ENCODE peak calls at places on chromosomes 7 and 10, in five cellular contexts. One of them, this sample, is unnamed.

GRCh38 chr7:2729893-2730716 is 42.1 kb downstream of the AMZ1 start:
- DNase-seq in H1: no peak
- DNase-seq in suprapubic skin: peak; percentile 72
- DNase-seq in thyroid gland: peak; percentile 28
- DNase-seq in adrenal gland: no peak
- DNase-seq in this sample: peak; percentile 24

GRCh38 chr7:69953319-69954067 is 355.2 kb downstream of the AUTS2 start:
- DNase-seq in thyroid gland: no peak
- DNase-seq in adrenal gland: no peak
- DNase-seq in H1: no peak
- DNase-seq in suprapubic skin: no peak
- DNase-seq in this sample: no peak

GRCh38 chr10:120505056-120505455 is 48.0 kb downstream of the PLPP4 start:
- DNase-seq in suprapubic skin: no peak
- DNase-seq in adrenal gland: no peak
- DNase-seq in thyroid gland: no peak
- DNase-seq in H1: no peak
- DNase-seq in this sample: no peak

GRCh38 chr7:91047636-91048035 is 216.6 kb upstream of the FZD1 start:
- DNase-seq in adrenal gland: no peak
- DNase-seq in thyroid gland: peak; percentile 55
- DNase-seq in suprapubic skin: no peak
- DNase-seq in H1: no peak
- DNase-seq in this sample: no peak

GRCh38 chr10:132749428-132749780 is 36.5 kb downstream of the NKX6-2 start:
- DNase-seq in H1: no peak
- DNase-seq in adrenal gland: no peak
- DNase-seq in suprapubic skin: no peak
- DNase-seq in thyroid gland: no peak
- DNase-seq in this sample: no peak

GRCh38 chr7:26202019-26202985 is 757 bp downstream of the CBX3 start:
- DNase-seq in suprapubic skin: no peak
- DNase-seq in H1: no peak
- DNase-seq in adrenal gland: peak; percentile 48
- DNase-seq in thyroid gland: peak; percentile 54
- DNase-seq in this sample: peak; percentile 38

GRCh38 chr10:46547881-46548780 is 8.3 kb downstream of the GPRIN2 start:
- DNase-seq in suprapubic skin: peak; percentile 80
- DNase-seq in adrenal gland: peak; percentile 13
- DNase-seq in H1: no peak
- DNase-seq in thyroid gland: no peak
- DNase-seq in this sample: peak; percentile 31

GRCh38 chr7:45421096-45421495 is 153.1 kb upstream of the ADCY1 start:
- DNase-seq in adrenal gland: no peak
- DNase-seq in H1: no peak
- DNase-seq in thyroid gland: no peak
- DNase-seq in suprapubic skin: no peak
- DNase-seq in this sample: no peak

GRCh38 chr7:43205171-43205795 is 92.8 kb downstream of the HECW1 start:
- DNase-seq in H1: no peak
- DNase-seq in suprapubic skin: no peak
- DNase-seq in adrenal gland: no peak
- DNase-seq in thyroid gland: peak; percentile 70
- DNase-seq in this sample: no peak

GRCh38 chr10:77456414-77456813 is 181.2 kb downstream of the KCNMA1 start:
- DNase-seq in H1: no peak
- DNase-seq in adrenal gland: no peak
- DNase-seq in suprapubic skin: no peak
- DNase-seq in thyroid gland: no peak
- DNase-seq in this sample: peak; percentile 32

GRCh38 chr7:93044147-93044810 is 73.5 kb downstream of the SAMD9 start:
- DNase-seq in suprapubic skin: no peak
- DNase-seq in thyroid gland: no peak
- DNase-seq in H1: peak; percentile 58
- DNase-seq in adrenal gland: no peak
- DNase-seq in this sample: no peak

GRCh38 chr7:98539865-98540264 is 77.2 kb upstream of the NPTX2 start:
- DNase-seq in H1: no peak
- DNase-seq in suprapubic skin: no peak
- DNase-seq in adrenal gland: no peak
- DNase-seq in thyroid gland: no peak
- DNase-seq in this sample: no peak
- TF ChIP-seq CTCF in H1: peak; percentile 28
- TF ChIP-seq CTCF in suprapubic skin: no peak
- TF ChIP-seq CTCF in adrenal gland: no peak
- TF ChIP-seq CTCF in thyroid gland: no peak
- TF ChIP-seq CTCF in this sample: no peak

DNA sequence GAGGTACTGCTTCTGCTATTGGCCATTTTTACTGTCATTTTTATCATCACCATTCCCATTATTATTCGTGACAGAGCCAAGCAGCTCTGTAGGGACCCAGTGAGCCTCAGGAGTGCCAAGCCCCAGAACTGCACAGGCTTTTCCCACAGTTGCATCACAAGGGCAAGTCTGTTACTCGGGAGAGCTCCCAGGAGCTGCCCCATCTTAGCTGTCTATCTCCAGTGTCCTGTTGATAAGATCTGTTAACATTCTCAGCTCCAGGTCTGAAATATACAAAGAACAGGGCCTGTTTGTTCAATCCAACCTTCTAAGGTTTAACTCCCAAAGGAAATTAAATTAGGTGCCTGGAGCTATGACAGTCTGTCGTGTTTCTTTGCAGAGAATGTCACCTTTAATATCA is 20.2 kb upstream of the TRIM8 start:
- DNase-seq in H1: no peak
- DNase-seq in adrenal gland: peak; percentile 9
- DNase-seq in thyroid gland: no peak
- DNase-seq in suprapubic skin: no peak
- DNase-seq in this sample: no peak
- H3K4me1 ChIP-seq in H1: peaks cover 26% of the 10 kb centered on the region
- H3K4me1 ChIP-seq in adrenal gland: peaks cover 52% of the 10 kb centered on the region
- H3K4me1 ChIP-seq in thyroid gland: peaks cover 74% of the 10 kb centered on the region
- H3K4me1 ChIP-seq in suprapubic skin: peaks cover 74% of the 10 kb centered on the region
- H3K4me1 ChIP-seq in this sample: peaks cover 84% of the 10 kb centered on the region

GRCh38 chr7:155640629-155641028 is 3.8 kb upstream of the RBM33 start:
- DNase-seq in thyroid gland: no peak
- DNase-seq in adrenal gland: no peak
- DNase-seq in suprapubic skin: no peak
- DNase-seq in H1: no peak
- DNase-seq in this sample: no peak
- TF ChIP-seq POLR2A in thyroid gland: no peak
- TF ChIP-seq POLR2A in adrenal gland: no peak
- TF ChIP-seq POLR2A in suprapubic skin: no peak
- TF ChIP-seq POLR2A in H1: no peak
- TF ChIP-seq POLR2A in this sample: no peak

GRCh38 chr7:150368098-150368883 is at the start of gene REPIN1:
- DNase-seq in suprapubic skin: peak; percentile 97
- DNase-seq in adrenal gland: peak; percentile 95
- DNase-seq in thyroid gland: peak; percentile 95
- DNase-seq in H1: peak; percentile 92
- DNase-seq in this sample: peak; percentile 92
- TF ChIP-seq CTCF in suprapubic skin: no peak
- TF ChIP-seq CTCF in adrenal gland: no peak
- TF ChIP-seq CTCF in thyroid gland: no peak
- TF ChIP-seq CTCF in H1: no peak
- TF ChIP-seq CTCF in this sample: no peak

GRCh38 chr10:79440281-79440680 is 5.1 kb downstream of the ZCCHC24 start:
- DNase-seq in adrenal gland: no peak
- DNase-seq in H1: no peak
- DNase-seq in thyroid gland: no peak
- DNase-seq in suprapubic skin: no peak
- DNase-seq in this sample: no peak

GRCh38 chr10:79443338-79444242 is 1.8 kb downstream of the ZCCHC24 start:
- DNase-seq in suprapubic skin: peak; percentile 75
- DNase-seq in thyroid gland: peak; percentile 61
- DNase-seq in adrenal gland: no peak
- DNase-seq in H1: no peak
- DNase-seq in this sample: no peak

GRCh38 chr10:79438699-79439085 is 6.7 kb downstream of the ZCCHC24 start:
- DNase-seq in H1: no peak
- DNase-seq in thyroid gland: no peak
- DNase-seq in suprapubic skin: no peak
- DNase-seq in adrenal gland: no peak
- DNase-seq in this sample: no peak

GRCh38 chr10:79442171-79443040 is 3.0 kb downstream of the ZCCHC24 start:
- DNase-seq in suprapubic skin: peak; percentile 76
- DNase-seq in H1: no peak
- DNase-seq in adrenal gland: no peak
- DNase-seq in thyroid gland: no peak
- DNase-seq in this sample: no peak

GRCh38 chr10:79441433-79441832 is 4.0 kb downstream of the ZCCHC24 start:
- DNase-seq in thyroid gland: no peak
- DNase-seq in suprapubic skin: no peak
- DNase-seq in H1: no peak
- DNase-seq in adrenal gland: no peak
- DNase-seq in this sample: no peak
- H3K4me1 ChIP-seq in thyroid gland: peaks cover 83% of the 10 kb centered on the region
- H3K4me1 ChIP-seq in suprapubic skin: peaks cover 84% of the 10 kb centered on the region
- H3K4me1 ChIP-seq in H1: peaks cover 9% of the 10 kb centered on the region
- H3K4me1 ChIP-seq in adrenal gland: peaks cover 42% of the 10 kb centered on the region
- H3K4me1 ChIP-seq in this sample: peaks cover 80% of the 10 kb centered on the region

GRCh38 chr7:87202208-87202607 is 17.3 kb downstream of the TMEM243 start:
- DNase-seq in suprapubic skin: no peak
- DNase-seq in adrenal gland: no peak
- DNase-seq in H1: no peak
- DNase-seq in thyroid gland: no peak
- DNase-seq in this sample: no peak

GRCh38 chr7:87199700-87200450 is 19.7 kb downstream of the TMEM243 start:
- DNase-seq in H1: no peak
- DNase-seq in thyroid gland: no peak
- DNase-seq in suprapubic skin: no peak
- DNase-seq in adrenal gland: no peak
- DNase-seq in this sample: no peak

GRCh38 chr7:87204933-87205332 is 14.6 kb downstream of the TMEM243 start:
- DNase-seq in H1: no peak
- DNase-seq in adrenal gland: no peak
- DNase-seq in suprapubic skin: no peak
- DNase-seq in thyroid gland: no peak
- DNase-seq in this sample: no peak

GRCh38 chr7:87199241-87199640 is 20.3 kb downstream of the TMEM243 start:
- DNase-seq in suprapubic skin: no peak
- DNase-seq in thyroid gland: no peak
- DNase-seq in adrenal gland: no peak
- DNase-seq in H1: no peak
- DNase-seq in this sample: no peak

GRCh38 chr7:87202705-87203104 is 16.8 kb downstream of the TMEM243 start:
- DNase-seq in adrenal gland: no peak
- DNase-seq in suprapubic skin: no peak
- DNase-seq in thyroid gland: no peak
- DNase-seq in H1: no peak
- DNase-seq in this sample: no peak
- TF ChIP-seq POLR2A in adrenal gland: no peak
- TF ChIP-seq POLR2A in suprapubic skin: no peak
- TF ChIP-seq POLR2A in thyroid gland: no peak
- TF ChIP-seq POLR2A in H1: no peak
- TF ChIP-seq POLR2A in this sample: no peak

GRCh38 chr10:71725249-71725648 is 5.7 kb upstream of the C10orf105 start:
- DNase-seq in H1: no peak
- DNase-seq in thyroid gland: no peak
- DNase-seq in adrenal gland: no peak
- DNase-seq in suprapubic skin: no peak
- DNase-seq in this sample: no peak

GRCh38 chr10:71727429-71728217 is 8.0 kb upstream of the C10orf105 start:
- DNase-seq in suprapubic skin: peak; percentile 92
- DNase-seq in H1: no peak
- DNase-seq in thyroid gland: peak; percentile 95
- DNase-seq in adrenal gland: peak; percentile 80
- DNase-seq in this sample: peak; percentile 70

GRCh38 chr10:71726673-71727428 is 7.3 kb upstream of the C10orf105 start:
- DNase-seq in thyroid gland: peak; percentile 61
- DNase-seq in suprapubic skin: no peak
- DNase-seq in adrenal gland: no peak
- DNase-seq in H1: no peak
- DNase-seq in this sample: no peak

GRCh38 chr10:71724539-71724938 is 5.0 kb upstream of the C10orf105 start:
- DNase-seq in adrenal gland: no peak
- DNase-seq in H1: no peak
- DNase-seq in thyroid gland: no peak
- DNase-seq in suprapubic skin: no peak
- DNase-seq in this sample: no peak

GRCh38 chr10:71725998-71726672 is 6.6 kb upstream of the C10orf105 start:
- DNase-seq in thyroid gland: no peak
- DNase-seq in H1: no peak
- DNase-seq in adrenal gland: no peak
- DNase-seq in suprapubic skin: no peak
- DNase-seq in this sample: no peak
- TF ChIP-seq CTCF in thyroid gland: no peak
- TF ChIP-seq CTCF in H1: peak; percentile 61
- TF ChIP-seq CTCF in adrenal gland: no peak
- TF ChIP-seq CTCF in suprapubic skin: no peak
- TF ChIP-seq CTCF in this sample: no peak

DNA sequence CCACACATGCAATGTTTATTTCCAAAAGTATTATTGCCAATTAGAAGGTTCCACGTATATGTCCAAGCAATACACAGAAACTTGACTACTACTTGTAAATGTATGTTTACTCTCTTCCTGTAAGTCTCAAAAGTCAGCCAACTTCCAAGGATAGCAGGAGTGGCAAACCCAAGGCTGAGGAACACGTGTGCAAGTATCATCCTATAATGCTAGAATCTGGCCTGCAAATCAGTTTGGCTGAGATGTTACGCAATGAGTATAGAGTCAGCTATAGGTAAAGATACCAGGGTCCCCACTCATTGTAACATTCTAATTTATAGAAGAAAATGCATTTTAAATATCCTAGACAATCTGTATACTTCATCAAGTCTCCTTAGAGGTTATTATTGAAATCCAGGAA is 34.7 kb downstream of the CYTH3 start:
- DNase-seq in suprapubic skin: no peak
- DNase-seq in H1: no peak
- DNase-seq in thyroid gland: no peak
- DNase-seq in adrenal gland: no peak
- DNase-seq in this sample: no peak
- H3K4me1 ChIP-seq in suprapubic skin: peaks cover 6% of the 10 kb centered on the region
- H3K4me1 ChIP-seq in H1: no peaks in the 10 kb centered on the region
- H3K4me1 ChIP-seq in thyroid gland: peaks cover 30% of the 10 kb centered on the region
- H3K4me1 ChIP-seq in adrenal gland: peaks cover 14% of the 10 kb centered on the region
- H3K4me1 ChIP-seq in this sample: peaks cover 35% of the 10 kb centered on the region

DNA sequence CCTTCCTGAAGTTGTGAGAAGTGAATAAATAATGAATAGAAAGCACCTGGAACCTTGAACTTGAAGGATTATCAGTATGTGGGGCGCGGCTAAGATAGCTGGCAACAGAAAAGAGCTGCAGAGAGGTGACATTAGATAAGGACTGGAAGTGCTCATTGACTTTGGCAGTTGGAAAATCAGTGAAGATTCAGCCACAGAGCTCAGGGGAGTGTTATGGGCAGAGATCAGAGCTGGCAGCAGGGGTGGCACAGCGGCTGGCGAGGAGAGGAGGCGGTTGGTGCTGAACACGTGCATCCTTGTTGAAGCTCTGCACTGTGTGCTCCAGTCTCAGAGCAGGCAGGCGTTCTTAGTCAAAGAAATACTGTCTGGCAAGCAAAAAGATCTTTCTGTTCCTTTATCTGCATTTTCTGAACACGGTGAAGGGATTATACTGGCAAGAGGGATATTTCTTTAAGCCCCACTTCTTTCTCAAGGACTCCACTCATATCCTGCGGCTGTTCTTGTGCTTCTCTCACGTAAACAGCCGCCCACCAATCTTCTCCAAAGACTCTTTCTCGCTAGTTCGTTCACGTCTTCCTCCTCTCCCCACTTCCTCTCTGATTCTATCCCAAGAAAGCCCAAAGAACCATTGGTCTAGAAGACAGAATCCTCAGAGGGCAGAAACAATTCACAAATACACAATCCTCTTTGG is 38.7 kb upstream of the ADD3 start:
- DNase-seq in H1: no peak
- DNase-seq in thyroid gland: peak; percentile 64
- DNase-seq in adrenal gland: no peak
- DNase-seq in suprapubic skin: no peak
- DNase-seq in this sample: peak; percentile 44
- TF ChIP-seq POLR2A in H1: no peak
- TF ChIP-seq POLR2A in thyroid gland: no peak
- TF ChIP-seq POLR2A in adrenal gland: no peak
- TF ChIP-seq POLR2A in suprapubic skin: no peak
- TF ChIP-seq POLR2A in this sample: no peak

This sample was measured in stomach.